ENCODE peak calls at places on chromosomes 4 and X, in eight cellular contexts. Q, N, F, G, T, W, U and K are unnamed samples.

GRCh38 chr4:40321671-40322131 is 13.4 kb upstream of the CHRNA9 start:
- DNase-seq in U (peak), T (peak), W (no peak), Q (no peak), F (no peak), G (no peak), N (no peak), K (no peak)

GRCh38 chrX:989959-990510 is 222.4 kb downstream of the CRLF2 start:
- DNase-seq in G (peak), W (peak), Q (peak), F (no peak), T (peak), U (peak), N (peak), K (no peak)

GRCh38 chr4:121800638-121800960 is 524 bp upstream of the EXOSC9 start:
- DNase-seq in W (no peak), N (no peak), U (no peak), Q (no peak), F (no peak), G (no peak), T (no peak), K (no peak)

GRCh38 chr4:138175337-138175794 is 66.8 kb downstream of the SLC7A11 start:
- DNase-seq in T (peak), Q (no peak), G (no peak), W (no peak), F (no peak), U (peak), N (no peak), K (no peak)

GRCh38 chrX:131747173-131747572 is 203.3 kb downstream of the OR13H1 start:
- DNase-seq in T (no peak), F (no peak), N (no peak), W (peak), Q (peak), G (no peak), U (no peak), K (no peak)

GRCh38 chrX:120638619-120639018 is 8.8 kb upstream of the C1GALT1C1 start:
- DNase-seq in F (no peak), N (no peak), T (no peak), W (no peak), Q (no peak), U (no peak), G (no peak), K (no peak)

GRCh38 chrX:19683817-19684216 is 168.5 kb upstream of the MAP3K15 start:
- DNase-seq in W (no peak), F (no peak), N (no peak), Q (no peak), U (no peak), G (no peak), T (no peak), K (no peak)

GRCh38 chr4:110109455-110109854 is 89.0 kb downstream of the ELOVL6 start:
- DNase-seq in N (no peak), F (no peak), T (no peak), U (no peak), W (no peak), Q (no peak), G (no peak), K (no peak)

GRCh38 chrX:103329991-103330390 is at the start of gene TCEAL7:
- DNase-seq in Q (peak), G (no peak), U (peak), N (no peak), F (no peak), T (peak), W (no peak), K (no peak)

GRCh38 chr4:170374770-170375169 is 285.0 kb upstream of the AADAT start:
- DNase-seq in N (no peak), W (peak), U (peak), F (no peak), G (peak), T (no peak), Q (no peak), K (peak)
- TF ChIP-seq CTCF in N (peak), W (peak), U (peak), F (no peak), G (peak), T (peak), Q (peak), K (peak)

DNA sequence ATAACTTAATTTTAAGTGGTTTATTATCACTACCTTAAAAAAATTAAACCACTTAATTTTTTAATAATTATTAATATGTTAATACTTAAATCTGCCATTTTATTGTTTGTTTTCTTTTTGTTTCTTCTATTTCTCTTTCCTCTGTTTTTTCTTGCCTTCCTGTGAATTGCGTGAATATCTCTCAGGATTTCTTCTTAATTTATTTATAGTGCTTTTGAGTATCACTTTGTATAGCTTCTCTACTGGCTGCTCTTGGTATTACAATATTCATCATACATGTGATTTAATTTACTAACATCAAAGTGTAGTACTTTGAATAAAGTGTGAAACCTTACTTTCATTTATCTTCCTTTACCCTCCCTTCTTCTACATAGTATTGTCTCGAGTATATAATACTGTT is 349.5 kb upstream of the CPXCR1 start:
- DNase-seq in N (no peak), W (no peak), T (no peak), U (no peak), Q (no peak), F (no peak), G (no peak), K (no peak)
- TF ChIP-seq CTCF in N (no peak), W (no peak), T (no peak), U (no peak), Q (peak), F (no peak), G (no peak), K (peak)

GRCh38 chrX:124346064-124346876 is at the start of gene SH2D1A:
- DNase-seq in T (no peak), F (peak), W (no peak), N (no peak), Q (no peak), G (no peak), U (no peak), K (no peak)
- TF ChIP-seq CTCF in T (no peak), F (no peak), W (no peak), N (no peak), Q (no peak), G (no peak), U (no peak), K (no peak)

GRCh38 chr4:152910521-152910920 is 25.6 kb upstream of the FHDC1 start:
- DNase-seq in G (no peak), F (no peak), U (no peak), Q (no peak), T (no peak), N (no peak), W (no peak), K (no peak)
- TF ChIP-seq CTCF in G (no peak), F (no peak), U (peak), Q (no peak), T (no peak), N (no peak), W (no peak), K (no peak)

DNA sequence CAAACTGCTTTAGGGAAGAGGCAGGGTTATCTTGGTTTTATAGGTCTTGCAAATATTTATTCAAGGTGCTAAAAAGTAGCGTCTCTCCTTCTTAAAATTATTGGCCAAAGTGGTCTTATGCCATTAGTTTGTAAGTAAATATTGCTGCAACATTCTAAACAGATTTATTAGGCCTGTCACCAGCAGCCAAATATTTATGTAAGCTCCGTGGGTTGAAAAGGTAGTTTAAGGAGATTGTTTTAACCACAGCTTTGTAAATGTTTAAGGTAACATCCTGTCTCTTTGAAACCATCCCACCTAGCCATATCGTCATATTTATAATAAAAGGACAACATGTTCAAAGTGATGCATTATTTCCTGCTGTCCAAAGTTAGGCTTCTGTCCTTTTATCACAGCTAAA is 210.1 kb upstream of the LNX1 start:
- DNase-seq in Q (no peak), W (no peak), U (no peak), T (no peak), N (no peak), G (no peak), F (no peak), K (no peak)
- TF ChIP-seq CTCF in Q (no peak), W (no peak), U (no peak), T (no peak), N (no peak), G (no peak), F (no peak), K (no peak)

DNA sequence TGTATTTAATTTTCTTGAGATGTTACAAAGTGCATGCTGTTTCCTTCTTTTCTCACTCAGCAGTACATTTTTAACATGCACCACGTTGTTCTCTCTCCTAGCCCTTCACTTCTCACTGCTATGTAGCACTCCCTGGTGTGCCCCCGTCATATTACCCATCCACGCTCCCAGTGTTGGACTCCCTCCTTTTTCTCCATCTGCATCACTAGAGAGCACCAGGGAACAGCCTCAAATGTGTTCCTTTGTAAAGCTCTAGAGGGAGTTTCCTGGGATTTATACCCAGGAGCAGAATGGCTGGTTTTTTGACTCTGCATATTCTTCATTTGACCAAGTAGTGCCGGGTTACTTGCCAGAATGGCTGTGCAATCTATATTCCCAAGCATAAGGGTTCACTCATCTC is 240.3 kb upstream of the ANXA3 start:
- DNase-seq in F (no peak), W (no peak), T (no peak), Q (no peak), N (no peak), G (no peak), U (no peak), K (no peak)
- TF ChIP-seq CTCF in F (no peak), W (no peak), T (no peak), Q (no peak), N (no peak), G (peak), U (no peak), K (no peak)

DNA sequence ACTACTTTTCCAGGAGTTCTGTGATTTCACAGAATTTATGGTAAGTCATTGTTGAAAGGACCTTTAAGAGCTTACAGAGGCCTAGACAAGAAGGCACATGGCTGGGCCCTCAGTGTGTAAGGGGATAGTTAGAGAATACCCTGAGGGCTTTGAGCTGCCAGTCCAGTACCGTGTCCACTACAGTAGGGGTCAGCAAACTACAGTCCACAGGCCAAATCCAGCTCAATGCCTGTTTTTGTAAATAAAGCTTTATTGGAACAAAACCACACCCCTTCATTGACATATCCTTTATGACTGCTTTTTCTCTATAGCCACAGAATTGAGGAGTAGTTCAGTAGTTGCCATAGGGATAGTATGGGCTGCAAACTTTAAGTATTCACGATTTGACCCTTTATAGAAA is 176.2 kb downstream of the MID1 start:
- DNase-seq in W (no peak), U (peak), T (peak), F (no peak), N (no peak), G (no peak), Q (no peak), K (peak)
- TF ChIP-seq CTCF in W (no peak), U (peak), T (peak), F (no peak), N (no peak), G (peak), Q (no peak), K (no peak)

DNA sequence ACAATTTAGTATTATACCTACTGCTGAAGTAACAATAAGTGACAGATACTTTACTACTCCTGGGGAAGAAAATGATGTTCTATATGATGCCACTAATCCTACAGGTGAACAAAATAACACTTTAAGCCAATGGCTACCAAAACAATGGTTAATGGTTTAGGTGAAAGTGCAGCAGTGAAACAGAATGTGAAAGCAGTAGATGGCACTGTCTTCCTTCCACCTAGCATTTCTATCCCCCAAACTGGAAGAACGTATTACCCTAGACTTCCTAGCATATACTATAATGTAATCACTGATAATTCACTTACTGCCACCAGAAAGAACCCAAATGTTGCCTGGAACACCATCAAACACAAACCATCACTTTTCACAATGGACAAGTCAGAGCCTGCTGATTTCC is 18.9 kb upstream of the CABS1 start:
- DNase-seq in F (no peak), T (no peak), W (no peak), Q (no peak), U (no peak), G (no peak), N (no peak), K (no peak)
- TF ChIP-seq CTCF in F (no peak), T (no peak), W (no peak), Q (no peak), U (no peak), G (no peak), N (no peak), K (no peak)

DNA sequence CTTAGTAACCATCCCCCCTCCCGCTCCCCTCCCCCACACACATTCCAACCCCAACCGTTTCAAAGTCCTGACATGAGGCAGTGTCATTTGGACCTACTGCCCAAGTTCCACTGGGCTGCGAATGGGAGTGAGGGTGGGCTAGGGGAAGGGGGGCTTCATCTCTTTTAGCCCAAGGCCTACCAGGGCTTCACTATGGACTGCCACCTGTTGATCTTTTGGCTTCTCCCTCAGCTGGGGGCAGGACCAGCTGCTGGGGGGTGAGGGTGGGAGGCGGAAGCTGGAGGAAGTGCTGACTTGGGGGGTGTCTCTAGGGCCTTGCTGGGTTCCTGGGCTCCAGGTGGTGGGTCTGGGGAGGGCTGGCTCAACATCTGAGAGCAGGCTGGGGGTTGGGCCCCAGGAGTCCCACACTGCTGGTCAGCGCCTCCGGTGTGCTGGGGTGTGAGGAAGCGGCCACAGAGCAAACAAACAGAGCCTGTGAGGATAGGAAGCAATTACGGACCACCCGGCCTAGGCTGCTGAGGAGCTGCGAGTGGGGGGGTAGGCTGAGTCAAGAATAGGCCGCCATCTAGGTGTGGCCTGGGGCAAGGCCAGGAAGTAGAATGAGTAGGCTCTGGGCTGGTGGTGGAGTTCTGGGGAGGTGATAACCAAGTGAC is 85.6 kb downstream of the EFNB1 start:
- DNase-seq in G (no peak), Q (no peak), W (no peak), T (no peak), F (no peak), U (no peak), N (no peak), K (no peak)
- TF ChIP-seq CTCF in G (no peak), Q (no peak), W (no peak), T (no peak), F (no peak), U (no peak), N (no peak), K (no peak)

DNA sequence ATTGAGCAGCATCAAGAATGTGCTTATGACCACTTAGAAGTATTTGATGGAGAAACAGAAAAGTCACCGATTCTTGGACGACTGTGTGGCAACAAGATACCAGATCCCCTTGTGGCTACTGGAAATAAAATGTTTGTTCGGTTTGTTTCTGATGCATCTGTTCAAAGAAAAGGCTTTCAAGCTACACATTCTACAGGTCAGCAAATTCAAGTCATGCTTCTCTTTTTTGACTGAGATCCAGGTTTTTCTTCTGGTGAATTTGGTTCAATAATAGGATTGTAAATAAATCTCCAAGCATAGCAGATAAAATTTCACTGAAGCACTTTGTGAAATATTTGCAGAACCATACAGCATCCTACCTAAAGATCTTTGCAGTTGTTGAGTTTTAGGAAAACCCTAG is 218.1 kb downstream of the TLL1 start:
- DNase-seq in Q (no peak), G (no peak), N (no peak), U (peak), T (peak), W (no peak), F (no peak), K (no peak)
- TF ChIP-seq CTCF in Q (no peak), G (no peak), N (no peak), U (no peak), T (no peak), W (no peak), F (no peak), K (no peak)